ENCODE peak calls at places on chromosomes 6 and 20, in four cellular contexts. A, Z, R and K are unnamed samples.

GRCh38 chr6:159013229-159013628 is 13.2 kb upstream of the RSPH3 start:
- DNase-seq in A (no peak), Z (no peak), R (peak; percentile 23), K (no peak)

GRCh38 chr20:9686866-9687265 is 152.0 kb downstream of the PAK5 start:
- DNase-seq in A (no peak), Z (no peak), R (no peak), K (no peak)

GRCh38 chr20:46270977-46271744 is 37.1 kb downstream of the CDH22 start:
- DNase-seq in A (no peak), Z (no peak), R (no peak), K (no peak)

GRCh38 chr6:75347797-75348610 is 63.4 kb upstream of the TMEM30A start:
- DNase-seq in A (no peak), Z (no peak), R (no peak), K (no peak)

GRCh38 chr6:145423936-145424335 is 311.4 kb downstream of the EPM2A start:
- DNase-seq in A (no peak), Z (no peak), R (no peak), K (no peak)

GRCh38 chr6:25371037-25371347 is 91.8 kb downstream of the CARMIL1 start:
- DNase-seq in A (no peak), Z (no peak), R (no peak), K (no peak)

GRCh38 chr6:57257911-57258541 is 35.9 kb upstream of the RAB23 start:
- DNase-seq in A (no peak), Z (no peak), R (no peak), K (no peak)

GRCh38 chr20:9918360-9918759 is 79.5 kb upstream of the PAK5 start:
- DNase-seq in A (no peak), Z (no peak), R (no peak), K (no peak)

GRCh38 chr6:88376759-88377387 is 210.7 kb upstream of the CNR1 start:
- DNase-seq in A (no peak), Z (no peak), R (no peak), K (no peak)

GRCh38 chr6:141464490-141464889 is 668.2 kb upstream of the GJE1 start:
- DNase-seq in A (no peak), Z (no peak), R (no peak), K (no peak)

GRCh38 chr6:52497652-52498408 is 77.7 kb downstream of the EFHC1 start:
- DNase-seq in A (no peak), Z (peak; percentile 95), R (no peak), K (no peak)

GRCh38 chr6:157656437-157657005 is 166.5 kb upstream of the SNX9 start:
- DNase-seq in A (no peak), Z (no peak), R (no peak), K (no peak)

GRCh38 chr20:31968299-31969126 is 562 bp downstream of the XKR7 start:
- DNase-seq in A (peak; percentile 95), Z (no peak), R (peak; percentile 85), K (peak; percentile 64)

GRCh38 chr20:46681032-46681854 is 8.0 kb downstream of the TP53RK start:
- DNase-seq in A (peak; percentile 81), Z (peak; percentile 27), R (peak; percentile 81), K (peak; percentile 82)

GRCh38 chr20:36274248-36274841 is 31.8 kb upstream of the DLGAP4 start:
- DNase-seq in A (no peak), Z (no peak), R (no peak), K (no peak)

GRCh38 chr20:22055981-22056380 is 350.5 kb downstream of the PAX1 start:
- DNase-seq in A (no peak), Z (no peak), R (no peak), K (no peak)

GRCh38 chr6:90753820-90754604 is 167.1 kb upstream of the MAP3K7 start:
- DNase-seq in A (no peak), Z (no peak), R (no peak), K (no peak)

GRCh38 chr6:104418839-104419238 is 440.9 kb downstream of the HACE1 start:
- DNase-seq in A (no peak), Z (no peak), R (no peak), K (no peak)

GRCh38 chr6:168362276-168362990 is 42.9 kb upstream of the DACT2 start:
- DNase-seq in A (no peak), Z (no peak), R (no peak), K (no peak)

GRCh38 chr20:44170796-44171410 is 16.1 kb downstream of the JPH2 start:
- DNase-seq in A (no peak), Z (no peak), R (no peak), K (no peak)

GRCh38 chr20:1177680-1178079 is 7.1 kb downstream of the TMEM74B start:
- DNase-seq in A (peak; percentile 56), Z (no peak), R (peak; percentile 61), K (peak; percentile 64)

GRCh38 chr6:170042086-170042485 is 248.8 kb downstream of the DLL1 start:
- DNase-seq in A (no peak), Z (no peak), R (no peak), K (no peak)

GRCh38 chr20:23387118-23387443 is 25.1 kb downstream of the GZF1 start:
- DNase-seq in A (no peak), Z (no peak), R (no peak), K (no peak)

GRCh38 chr6:80622641-80623040 is 516.2 kb downstream of the BCKDHB start:
- DNase-seq in A (no peak), Z (no peak), R (no peak), K (no peak)

GRCh38 chr6:31971279-31971992 is 502 bp downstream of the DXO start:
- DNase-seq in A (no peak), Z (no peak), R (no peak), K (no peak)

GRCh38 chr6:111767752-111768430 is 105.4 kb downstream of the FYN start:
- DNase-seq in A (no peak), Z (no peak), R (no peak), K (no peak)

GRCh38 chr6:76416821-76417605 is 344.6 kb upstream of the IMPG1 start:
- DNase-seq in A (no peak), Z (no peak), R (no peak), K (no peak)

GRCh38 chr6:157667211-157668033 is 155.6 kb upstream of the SNX9 start:
- DNase-seq in A (peak; percentile 54), Z (peak; percentile 36), R (peak; percentile 82), K (peak; percentile 58)

GRCh38 chr6:35309611-35310264 is 12.1 kb downstream of the DEF6 start:
- DNase-seq in A (no peak), Z (no peak), R (no peak), K (no peak)

GRCh38 chr6:159002432-159003160 is 2.6 kb upstream of the RSPH3 start:
- DNase-seq in A (no peak), Z (no peak), R (no peak), K (no peak)

GRCh38 chr6:112443666-112444065 is 96.5 kb downstream of the RFPL4B start:
- DNase-seq in A (no peak), Z (no peak), R (no peak), K (no peak)

GRCh38 chr6:128511518-128511917 is 8.9 kb downstream of the PTPRK start:
- DNase-seq in A (no peak), Z (peak; percentile 27), R (no peak), K (no peak)

GRCh38 chr20:55676097-55676496 is 329.2 kb downstream of the CBLN4 start:
- DNase-seq in A (no peak), Z (no peak), R (no peak), K (no peak)

GRCh38 chr6:129105035-129105434 is 222.1 kb downstream of the LAMA2 start:
- DNase-seq in A (no peak), Z (no peak), R (no peak), K (no peak)

GRCh38 chr20:62331347-62331746 is 28.6 kb downstream of the ADRM1 start:
- DNase-seq in A (no peak), Z (no peak), R (no peak), K (no peak)

GRCh38 chr20:62332421-62332820 is 29.6 kb downstream of the ADRM1 start:
- DNase-seq in A (no peak), Z (no peak), R (no peak), K (no peak)

GRCh38 chr20:62329389-62330377 is 26.9 kb downstream of the ADRM1 start:
- DNase-seq in A (no peak), Z (no peak), R (no peak), K (no peak)

GRCh38 chr20:62328684-62329388 is 26.0 kb downstream of the ADRM1 start:
- DNase-seq in A (no peak), Z (no peak), R (no peak), K (no peak)

DNA sequence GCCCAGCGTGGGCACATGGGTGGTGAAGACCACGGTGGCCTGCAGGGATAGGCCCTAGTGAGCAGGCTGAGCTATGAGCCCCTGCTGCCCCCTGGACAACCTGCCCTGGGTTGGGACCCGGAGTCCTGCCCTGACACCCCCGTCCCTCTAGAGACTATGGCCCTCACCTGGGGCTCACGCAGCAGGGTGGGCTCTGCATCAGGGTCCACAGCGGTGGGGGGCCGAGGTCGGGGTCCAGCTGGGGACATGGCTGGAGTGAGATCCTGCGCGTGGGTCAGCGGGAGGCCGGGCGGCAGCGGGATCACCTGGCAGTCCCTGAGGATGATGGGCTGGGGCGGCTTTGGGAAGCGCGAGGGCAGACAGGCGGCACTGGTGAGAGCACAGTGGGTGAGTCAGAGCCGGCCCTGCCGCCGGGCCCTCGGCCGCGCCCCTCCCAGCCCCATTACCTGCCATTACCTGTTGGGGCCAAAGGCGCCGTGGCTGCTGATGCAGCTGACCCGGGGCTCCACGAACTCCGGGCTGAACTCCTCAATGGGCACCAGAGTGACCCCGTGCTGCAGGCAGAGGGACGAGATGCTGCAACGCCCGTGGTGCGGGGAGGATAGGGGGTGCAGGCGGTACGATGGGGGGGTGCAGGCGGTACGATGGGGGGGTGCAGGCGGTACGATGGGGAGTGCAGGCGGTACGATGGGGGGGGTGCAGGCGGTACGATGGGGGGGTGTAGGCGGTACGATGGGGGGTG is 27.9 kb downstream of the ADRM1 start:
- DNase-seq in A (no peak), Z (no peak), R (no peak), K (no peak)
- TF ChIP-seq NR2C2 in A (no peak), Z (no peak), R (no peak), K (no peak)

DNA sequence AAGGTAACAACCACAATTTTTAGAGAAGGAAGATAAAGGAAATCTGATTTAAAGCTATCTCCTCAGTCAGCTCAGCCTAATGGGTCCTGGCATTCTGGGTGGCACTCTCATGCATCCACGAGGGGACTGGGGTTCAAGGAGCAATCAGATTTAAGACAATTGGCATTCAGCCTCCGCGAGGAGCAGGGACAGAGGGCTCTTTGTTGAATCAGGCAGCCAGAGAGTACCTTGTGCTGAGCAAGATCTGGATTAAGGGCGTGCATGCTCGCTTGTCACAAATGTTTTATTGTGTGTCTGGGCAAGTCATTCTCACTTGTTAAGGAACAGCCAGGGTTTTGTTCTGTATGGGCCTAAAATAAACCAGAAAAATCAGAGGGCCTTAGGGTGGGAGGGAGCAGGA is 475.3 kb upstream of the NRSN1 start:
- DNase-seq in A (no peak), Z (no peak), R (no peak), K (no peak)
- TF ChIP-seq NR2C2 in A (no peak), Z (no peak), R (no peak), K (no peak)

DNA sequence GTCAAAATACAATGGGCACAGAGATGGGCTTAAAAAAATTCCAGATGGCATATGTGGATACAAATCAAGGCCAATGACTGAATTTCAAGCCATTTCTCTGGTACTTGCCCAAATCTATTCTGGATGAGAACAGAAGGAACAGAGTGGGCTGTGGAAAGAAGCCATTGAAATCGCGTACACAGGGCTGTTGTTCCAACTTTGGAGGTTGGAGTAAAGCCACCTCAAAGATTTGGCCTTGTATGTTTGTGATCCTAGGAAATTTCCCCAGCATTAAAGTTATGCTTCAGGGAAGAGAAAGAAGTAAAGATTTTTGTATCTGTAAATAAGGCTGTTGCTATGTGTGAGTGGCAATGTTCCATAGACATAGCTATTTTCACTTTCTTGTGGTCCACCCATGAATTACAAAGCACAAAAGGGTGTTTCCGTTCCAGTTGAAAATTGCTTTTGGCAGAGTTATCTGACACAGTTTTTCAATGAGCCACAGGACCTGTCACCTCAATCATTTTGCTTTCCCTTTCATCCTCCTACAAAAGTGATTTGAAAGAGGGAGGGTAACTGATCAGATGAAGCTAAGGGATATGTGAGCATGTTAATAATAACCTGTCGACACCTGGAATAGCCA is 321.3 kb downstream of the TFAP2B start:
- DNase-seq in A (no peak), Z (no peak), R (no peak), K (no peak)
- TF ChIP-seq NR2C2 in A (no peak), Z (no peak), R (no peak), K (no peak)

GRCh38 chr6:1611572-1612385 is 2.1 kb downstream of the FOXC1 start:
- DNase-seq in A (no peak), Z (no peak), R (no peak), K (peak; percentile 35)
- TF ChIP-seq NR2C2 in A (no peak), Z (no peak), R (no peak), K (no peak)